ENCODE peak calls at places on chromosomes 5 and 9, in four cellular contexts. Q is HepG2, P is K562, D is GM12878. J is an unnamed sample.
A peak's percentile ranks its signal among the peaks of the same experiment; 100 is the strongest.

GRCh38 chr5:158022393-158022792 is 163.4 kb upstream of the CLINT1 start:
- DNase-seq in Q (no peak), D (no peak), P (no peak), J (no peak)

GRCh38 chr5:102561894-102562760 is 63.3 kb upstream of the SLCO6A1 start:
- DNase-seq in Q (peak; percentile 39), D (no peak), P (peak; percentile 10), J (peak; percentile 53)

GRCh38 chr9:10785255-10785654 is 172.5 kb upstream of the PTPRD start:
- DNase-seq in Q (no peak), D (no peak), P (no peak), J (no peak)

GRCh38 chr9:1235650-1236401 is 185.7 kb downstream of the DMRT2 start:
- DNase-seq in D (no peak), P (no peak), Q (no peak), J (no peak)

GRCh38 chr9:126854734-126855133 is 5.7 kb upstream of the ZBTB34 start:
- DNase-seq in P (peak; percentile 23), Q (peak; percentile 39), D (no peak), J (no peak)

GRCh38 chr9:121902483-121903135 is 190.5 kb downstream of the TTLL11 start:
- DNase-seq in D (peak; percentile 15), P (no peak), Q (no peak), J (no peak)

GRCh38 chr9:127723450-127723849 is 7.6 kb downstream of the TTC16 start:
- DNase-seq in D (no peak), Q (no peak), P (no peak), J (no peak)

GRCh38 chr9:22682536-22683392 is 236.1 kb downstream of the DMRTA1 start:
- DNase-seq in D (no peak), Q (no peak), P (no peak), J (no peak)

GRCh38 chr9:68998344-68998743 is 15.6 kb downstream of the PRKACG start:
- DNase-seq in P (no peak), D (no peak), Q (no peak), J (no peak)

GRCh38 chr5:177329883-177330282 is 18.2 kb upstream of the MXD3 start:
- DNase-seq in P (no peak), D (no peak), Q (no peak), J (no peak)

GRCh38 chr5:177333420-177334154 is 17.9 kb downstream of the LMAN2 start:
- DNase-seq in P (no peak), D (no peak), Q (no peak), J (no peak)

GRCh38 chr5:177332896-177333260 is 18.6 kb downstream of the LMAN2 start:
- DNase-seq in P (no peak), Q (no peak), D (no peak), J (no peak)

GRCh38 chr5:177332031-177332895 is 19.2 kb downstream of the LMAN2 start:
- DNase-seq in Q (no peak), D (no peak), P (no peak), J (no peak)

DNA sequence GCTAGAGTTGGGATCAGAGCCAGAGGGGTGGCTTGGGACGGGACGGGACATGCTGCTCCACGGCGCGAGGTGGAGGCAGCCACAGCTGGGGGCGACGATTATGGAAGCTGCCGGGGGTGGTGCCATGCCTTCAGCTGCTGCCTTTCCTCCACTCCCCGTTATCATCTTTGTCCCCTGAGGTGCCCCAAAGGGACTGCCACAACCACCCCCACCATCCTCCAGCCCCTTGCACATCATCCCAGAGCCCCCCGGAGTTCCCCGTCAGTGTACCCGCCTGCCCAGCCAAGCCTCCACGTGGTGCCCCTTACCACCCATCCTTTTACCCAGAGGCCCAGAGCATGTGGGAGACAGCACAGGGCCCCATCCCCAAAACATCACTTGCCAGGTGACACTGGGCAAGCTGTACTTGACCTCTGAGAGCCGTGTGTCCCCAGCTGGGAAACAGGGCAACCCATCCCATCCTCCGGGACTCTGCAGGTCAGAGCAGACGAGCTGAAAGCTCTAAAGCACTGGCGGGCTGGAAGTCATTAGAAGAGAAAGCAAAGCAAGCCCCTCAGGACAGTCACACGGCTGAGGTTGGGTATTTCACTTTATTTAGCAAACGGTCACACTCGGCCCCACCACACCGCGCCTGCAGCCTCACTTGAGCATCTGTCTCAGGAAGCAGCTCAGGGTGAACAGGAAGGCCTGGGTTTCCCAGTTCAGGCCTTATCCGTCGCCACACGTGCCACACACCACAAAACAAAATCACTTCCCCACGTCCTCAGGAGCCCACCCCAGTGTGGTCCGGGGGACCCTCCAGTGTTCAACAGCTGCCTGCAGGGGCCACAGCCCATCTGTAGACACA is 19.5 kb upstream of the MXD3 start:
- DNase-seq in Q (no peak), D (no peak), P (no peak), J (no peak)
- TF ChIP-seq TARDBP in Q (no peak), D (no peak), P (no peak), J (no peak)

GRCh38 chr9:93287189-93287552 is 103.2 kb downstream of the WNK2 start:
- DNase-seq in P (no peak), D (no peak), Q (no peak), J (no peak)

GRCh38 chr9:93287593-93287992 is 103.7 kb downstream of the WNK2 start:
- DNase-seq in P (no peak), Q (no peak), D (no peak), J (no peak)

GRCh38 chr9:93286252-93287188 is 102.6 kb downstream of the WNK2 start:
- DNase-seq in D (no peak), P (no peak), Q (no peak), J (no peak)

GRCh38 chr9:93288891-93289883 is 105.2 kb downstream of the WNK2 start:
- DNase-seq in D (no peak), Q (peak; percentile 79), P (peak; percentile 25), J (peak; percentile 3)

GRCh38 chr9:93288341-93288740 is 104.4 kb downstream of the WNK2 start:
- DNase-seq in Q (peak; percentile 33), D (no peak), P (peak; percentile 45), J (peak; percentile 10)
- TF ChIP-seq TARDBP in Q (no peak), D (no peak), P (no peak), J (no peak)

GRCh38 chr5:72555871-72556270 is 48.7 kb upstream of the ZNF366 start:
- DNase-seq in D (no peak), P (no peak), Q (no peak), J (no peak)

GRCh38 chr5:72557576-72558336 is 50.5 kb upstream of the ZNF366 start:
- DNase-seq in P (no peak), Q (no peak), D (no peak), J (no peak)

GRCh38 chr5:72556351-72557146 is 49.3 kb upstream of the ZNF366 start:
- DNase-seq in Q (peak; percentile 43), P (no peak), D (peak; percentile 5), J (no peak)

GRCh38 chr5:72558383-72558782 is 51.2 kb upstream of the ZNF366 start:
- DNase-seq in D (no peak), Q (no peak), P (no peak), J (no peak)

DNA sequence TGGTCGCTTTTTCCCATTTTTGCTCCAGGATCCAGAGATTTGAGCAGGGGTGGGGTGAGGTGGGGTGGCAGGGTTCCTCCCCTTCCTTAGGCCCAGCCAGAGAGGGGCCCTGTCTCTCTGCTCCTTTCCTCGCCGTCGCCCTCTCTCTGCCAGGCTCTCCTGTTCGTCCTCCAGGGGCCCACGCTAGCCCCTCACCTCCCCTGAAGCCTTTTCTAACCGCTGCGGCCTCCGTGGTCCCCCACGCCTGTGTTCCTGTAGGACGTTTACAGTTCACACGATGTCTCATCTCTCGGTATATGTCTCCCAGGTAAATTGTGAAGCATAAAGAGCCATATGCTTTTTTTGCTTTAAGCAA is 49.9 kb upstream of the ZNF366 start:
- DNase-seq in Q (no peak), P (no peak), D (no peak), J (no peak)
- TF ChIP-seq TARDBP in Q (no peak), P (no peak), D (no peak), J (no peak)

DNA sequence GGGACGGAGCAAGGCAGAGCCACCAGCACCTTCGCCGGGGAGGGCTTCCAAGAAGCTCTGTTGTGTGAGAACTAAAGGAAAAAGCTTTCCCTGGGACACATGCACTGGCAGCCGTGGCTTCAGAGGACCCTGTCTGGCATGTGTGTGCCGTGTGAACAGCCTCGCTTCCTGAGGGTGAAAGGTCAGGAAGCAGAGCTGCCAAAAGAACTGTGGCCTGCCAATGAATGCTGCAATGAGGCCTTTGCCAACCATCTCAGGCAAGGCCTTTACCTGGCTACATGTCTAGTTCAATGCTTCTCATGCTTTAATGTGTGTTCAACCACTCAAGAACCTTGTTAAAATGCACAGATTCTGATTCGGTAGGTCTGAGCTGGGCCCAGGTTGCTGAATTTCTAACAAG is 53.5 kb downstream of the NIPSNAP3B start:
- DNase-seq in P (no peak), D (no peak), Q (no peak), J (no peak)
- TF ChIP-seq TARDBP in P (no peak), D (no peak), Q (no peak), J (no peak)

DNA sequence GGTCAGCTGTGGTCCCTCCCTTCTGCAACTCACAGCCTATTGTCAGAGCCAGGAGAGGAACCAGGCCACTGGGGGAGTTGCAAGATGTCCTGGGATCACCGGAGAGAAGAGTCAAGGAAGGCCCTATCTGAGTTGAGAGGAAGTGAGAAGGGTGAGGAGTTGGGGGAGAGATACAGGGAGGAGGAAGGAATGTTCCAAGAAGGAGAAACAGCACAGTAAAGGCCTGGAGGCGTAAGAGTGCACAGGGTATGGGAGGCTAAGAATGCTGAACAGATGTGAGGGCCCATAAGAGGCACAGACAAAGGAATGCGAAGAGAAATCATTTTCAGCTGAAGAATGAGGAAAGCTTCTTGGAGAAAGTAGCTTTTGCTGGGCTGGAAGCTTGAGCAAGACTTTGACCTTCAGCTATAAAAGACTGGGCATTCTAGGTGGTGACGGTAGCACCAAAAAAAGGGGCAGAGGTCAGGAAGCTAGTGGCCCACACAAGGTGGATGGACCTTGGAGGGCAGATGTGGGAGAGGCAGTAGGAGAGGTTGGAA is 21.6 kb upstream of the CSF1R start:
- DNase-seq in Q (no peak), D (no peak), P (peak; percentile 7), J (no peak)
- TF ChIP-seq TARDBP in Q (no peak), D (no peak), P (no peak), J (no peak)

GRCh38 chr9:129863059-129863690 is 27.9 kb downstream of the USP20 start:
- DNase-seq in Q (no peak), D (no peak), P (peak; percentile 97), J (no peak)
- TF ChIP-seq TARDBP in Q (no peak), D (no peak), P (no peak), J (no peak)

GRCh38 chr9:116191757-116192415 is 38.3 kb downstream of the PAPPA start:
- DNase-seq in Q (peak; percentile 38), D (no peak), P (no peak), J (no peak)
- TF ChIP-seq TARDBP in Q (no peak), D (no peak), P (no peak), J (no peak)

DNA sequence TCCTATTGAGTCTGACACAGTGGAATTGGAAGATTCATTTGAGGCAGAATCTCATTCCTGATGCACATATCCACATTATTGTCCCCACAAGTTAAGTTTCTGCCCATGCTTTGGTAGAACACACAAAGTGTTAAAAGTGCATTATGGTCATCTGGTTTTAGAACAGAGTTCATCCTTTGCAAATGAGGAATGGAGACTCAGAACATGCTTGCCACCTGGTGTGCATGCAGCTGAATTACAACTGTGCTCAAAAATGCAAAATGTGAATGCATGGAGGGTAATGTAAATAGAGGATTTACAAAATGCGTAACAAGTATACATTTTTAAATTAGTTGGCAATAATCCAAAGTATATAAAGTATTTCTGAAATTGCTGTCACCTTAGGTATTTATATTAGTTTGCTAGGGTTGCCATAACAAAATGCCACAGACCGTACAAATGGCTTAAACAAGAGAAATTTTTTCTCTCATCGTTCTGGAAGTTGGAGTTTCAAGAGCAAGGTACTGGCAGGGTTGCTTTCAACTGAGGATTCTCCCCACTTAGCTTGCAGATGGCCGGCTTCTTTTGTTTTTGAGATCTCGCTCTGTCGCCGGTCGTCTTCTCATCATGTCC is 671.1 kb downstream of the TAF11L14 start:
- DNase-seq in Q (peak; percentile 13), P (peak; percentile 11), D (no peak), J (peak; percentile 40)
- TF ChIP-seq TARDBP in Q (no peak), P (no peak), D (no peak), J (no peak)